ENCODE peak calls at places on chromosomes 5 and 9, in five cellular contexts. One of them, this sample, is unnamed.

GRCh38 chr5:57987552-57987951 is 472.3 kb downstream of the PLK2 start:
- DNase-seq in IMR-90: no peak
- DNase-seq in mucosa of descending colon: no peak
- DNase-seq in prostate gland: no peak
- DNase-seq in A549: no peak
- DNase-seq in this sample: no peak

GRCh38 chr9:111645806-111646205 is 14.7 kb downstream of the DNAJC25 start:
- DNase-seq in IMR-90: peak
- DNase-seq in mucosa of descending colon: no peak
- DNase-seq in prostate gland: no peak
- DNase-seq in A549: no peak
- DNase-seq in this sample: no peak

GRCh38 chr5:44372028-44372427 is 17.2 kb downstream of the FGF10 start:
- DNase-seq in IMR-90: no peak
- DNase-seq in mucosa of descending colon: no peak
- DNase-seq in prostate gland: no peak
- DNase-seq in A549: no peak
- DNase-seq in this sample: no peak

GRCh38 chr5:128644863-128645262 is 106.8 kb upstream of the FBN2 start:
- DNase-seq in IMR-90: peak
- DNase-seq in mucosa of descending colon: no peak
- DNase-seq in prostate gland: no peak
- DNase-seq in A549: no peak
- DNase-seq in this sample: peak

GRCh38 chr9:76703270-76703669 is 61.0 kb upstream of the PCA3 start:
- DNase-seq in IMR-90: no peak
- DNase-seq in mucosa of descending colon: no peak
- DNase-seq in prostate gland: no peak
- DNase-seq in A549: no peak
- DNase-seq in this sample: no peak

GRCh38 chr9:36855443-36856315 is 178.4 kb downstream of the PAX5 start:
- DNase-seq in IMR-90: no peak
- DNase-seq in mucosa of descending colon: no peak
- DNase-seq in prostate gland: no peak
- DNase-seq in A549: peak
- DNase-seq in this sample: no peak

GRCh38 chr5:130400091-130400490 is 495.8 kb downstream of the CHSY3 start:
- DNase-seq in IMR-90: no peak
- DNase-seq in mucosa of descending colon: no peak
- DNase-seq in prostate gland: no peak
- DNase-seq in A549: peak
- DNase-seq in this sample: no peak

GRCh38 chr5:142097681-142098080 is 10.9 kb upstream of the NDFIP1 start:
- DNase-seq in IMR-90: no peak
- DNase-seq in mucosa of descending colon: no peak
- DNase-seq in prostate gland: no peak
- DNase-seq in A549: no peak
- DNase-seq in this sample: peak

GRCh38 chr5:38384396-38384795 is 126.0 kb downstream of the EGFLAM start:
- DNase-seq in IMR-90: no peak
- DNase-seq in mucosa of descending colon: no peak
- DNase-seq in prostate gland: no peak
- DNase-seq in A549: no peak
- DNase-seq in this sample: no peak

GRCh38 chr9:5947912-5948311 is 57.2 kb downstream of the MLANA start:
- DNase-seq in IMR-90: no peak
- DNase-seq in mucosa of descending colon: no peak
- DNase-seq in prostate gland: no peak
- DNase-seq in A549: no peak
- DNase-seq in this sample: no peak

GRCh38 chr5:73319036-73319435 is 129.5 kb downstream of the FOXD1 start:
- DNase-seq in IMR-90: peak
- DNase-seq in mucosa of descending colon: no peak
- DNase-seq in prostate gland: no peak
- DNase-seq in A549: no peak
- DNase-seq in this sample: no peak
- TF ChIP-seq CTCF in IMR-90: no peak
- TF ChIP-seq CTCF in mucosa of descending colon: no peak
- TF ChIP-seq CTCF in prostate gland: no peak
- TF ChIP-seq CTCF in A549: no peak
- TF ChIP-seq CTCF in this sample: no peak

GRCh38 chr5:151110122-151110681 is 29.4 kb upstream of the TNIP1 start:
- DNase-seq in IMR-90: no peak
- DNase-seq in mucosa of descending colon: no peak
- DNase-seq in prostate gland: no peak
- DNase-seq in A549: no peak
- DNase-seq in this sample: no peak
- TF ChIP-seq CTCF in IMR-90: no peak
- TF ChIP-seq CTCF in mucosa of descending colon: no peak
- TF ChIP-seq CTCF in prostate gland: no peak
- TF ChIP-seq CTCF in A549: no peak
- TF ChIP-seq CTCF in this sample: no peak

GRCh38 chr5:18105449-18105848 is 471.2 kb downstream of the TAF11L14 start:
- DNase-seq in IMR-90: no peak
- DNase-seq in mucosa of descending colon: no peak
- DNase-seq in prostate gland: no peak
- DNase-seq in A549: no peak
- DNase-seq in this sample: no peak
- TF ChIP-seq CTCF in IMR-90: no peak
- TF ChIP-seq CTCF in mucosa of descending colon: no peak
- TF ChIP-seq CTCF in prostate gland: no peak
- TF ChIP-seq CTCF in A549: no peak
- TF ChIP-seq CTCF in this sample: no peak

DNA sequence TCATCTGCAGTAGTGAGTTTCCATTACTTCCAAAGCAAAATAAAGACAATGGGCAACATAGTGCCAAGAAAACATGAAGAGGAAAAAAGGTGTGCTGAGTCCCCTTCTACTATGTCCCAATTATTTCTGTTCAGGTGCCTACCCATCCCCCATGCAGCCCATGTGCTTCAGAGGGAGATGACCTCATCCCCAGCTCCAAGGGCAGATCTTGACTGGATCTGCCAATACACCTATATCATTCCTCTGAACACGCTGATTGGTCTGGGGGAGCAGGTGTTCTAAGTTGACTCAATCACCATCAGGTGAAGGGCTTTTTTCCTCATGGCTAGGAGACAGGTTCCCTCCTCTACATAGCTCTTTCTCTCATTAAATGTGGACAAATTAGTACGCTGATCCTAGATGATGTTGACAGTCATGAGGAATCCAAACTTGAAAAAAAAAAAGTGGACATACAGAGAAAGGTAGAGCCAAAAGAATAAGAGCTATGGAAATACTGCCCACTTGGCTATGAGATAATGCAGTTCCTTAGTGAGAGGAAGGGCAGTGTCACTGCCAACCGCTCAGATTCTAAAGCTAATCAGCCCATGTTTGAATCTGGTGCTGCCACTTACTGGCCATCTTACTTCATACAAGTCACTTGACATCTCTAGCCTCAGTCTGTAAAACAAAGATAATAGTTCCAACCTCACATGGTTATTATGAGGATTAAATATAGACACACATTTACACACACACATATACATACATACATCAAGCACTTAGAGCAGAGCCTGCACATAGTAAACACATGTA is 23.1 kb downstream of the PRELID2 start:
- DNase-seq in IMR-90: peak
- DNase-seq in mucosa of descending colon: no peak
- DNase-seq in prostate gland: no peak
- DNase-seq in A549: no peak
- DNase-seq in this sample: peak
- TF ChIP-seq CTCF in IMR-90: peak
- TF ChIP-seq CTCF in mucosa of descending colon: no peak
- TF ChIP-seq CTCF in prostate gland: no peak
- TF ChIP-seq CTCF in A549: peak
- TF ChIP-seq CTCF in this sample: peak

GRCh38 chr5:173641171-173641570 is 24.7 kb upstream of the BOD1 start:
- DNase-seq in IMR-90: no peak
- DNase-seq in mucosa of descending colon: no peak
- DNase-seq in prostate gland: no peak
- DNase-seq in A549: no peak
- DNase-seq in this sample: no peak

GRCh38 chr5:173640166-173640804 is 23.8 kb upstream of the BOD1 start:
- DNase-seq in IMR-90: no peak
- DNase-seq in mucosa of descending colon: no peak
- DNase-seq in prostate gland: no peak
- DNase-seq in A549: no peak
- DNase-seq in this sample: no peak

GRCh38 chr5:173642895-173643481 is 26.5 kb upstream of the BOD1 start:
- DNase-seq in IMR-90: no peak
- DNase-seq in mucosa of descending colon: no peak
- DNase-seq in prostate gland: no peak
- DNase-seq in A549: no peak
- DNase-seq in this sample: no peak

GRCh38 chr5:173643964-173644363 is 27.5 kb upstream of the BOD1 start:
- DNase-seq in IMR-90: peak
- DNase-seq in mucosa of descending colon: no peak
- DNase-seq in prostate gland: no peak
- DNase-seq in A549: no peak
- DNase-seq in this sample: no peak

GRCh38 chr5:173642191-173642816 is 25.9 kb upstream of the BOD1 start:
- DNase-seq in IMR-90: no peak
- DNase-seq in mucosa of descending colon: no peak
- DNase-seq in prostate gland: no peak
- DNase-seq in A549: no peak
- DNase-seq in this sample: no peak
- TF ChIP-seq CTCF in IMR-90: no peak
- TF ChIP-seq CTCF in mucosa of descending colon: no peak
- TF ChIP-seq CTCF in prostate gland: no peak
- TF ChIP-seq CTCF in A549: no peak
- TF ChIP-seq CTCF in this sample: no peak

GRCh38 chr5:157561105-157561504 is 14.5 kb downstream of the ADAM19 start:
- DNase-seq in IMR-90: no peak
- DNase-seq in mucosa of descending colon: no peak
- DNase-seq in prostate gland: no peak
- DNase-seq in A549: no peak
- DNase-seq in this sample: no peak

GRCh38 chr5:157566902-157567489 is 8.6 kb downstream of the ADAM19 start:
- DNase-seq in IMR-90: no peak
- DNase-seq in mucosa of descending colon: no peak
- DNase-seq in prostate gland: no peak
- DNase-seq in A549: no peak
- DNase-seq in this sample: no peak

GRCh38 chr5:157562111-157562581 is 13.4 kb downstream of the ADAM19 start:
- DNase-seq in IMR-90: peak
- DNase-seq in mucosa of descending colon: no peak
- DNase-seq in prostate gland: no peak
- DNase-seq in A549: no peak
- DNase-seq in this sample: no peak

GRCh38 chr5:157563373-157564148 is 12.0 kb downstream of the ADAM19 start:
- DNase-seq in IMR-90: peak
- DNase-seq in mucosa of descending colon: no peak
- DNase-seq in prostate gland: no peak
- DNase-seq in A549: no peak
- DNase-seq in this sample: peak

DNA sequence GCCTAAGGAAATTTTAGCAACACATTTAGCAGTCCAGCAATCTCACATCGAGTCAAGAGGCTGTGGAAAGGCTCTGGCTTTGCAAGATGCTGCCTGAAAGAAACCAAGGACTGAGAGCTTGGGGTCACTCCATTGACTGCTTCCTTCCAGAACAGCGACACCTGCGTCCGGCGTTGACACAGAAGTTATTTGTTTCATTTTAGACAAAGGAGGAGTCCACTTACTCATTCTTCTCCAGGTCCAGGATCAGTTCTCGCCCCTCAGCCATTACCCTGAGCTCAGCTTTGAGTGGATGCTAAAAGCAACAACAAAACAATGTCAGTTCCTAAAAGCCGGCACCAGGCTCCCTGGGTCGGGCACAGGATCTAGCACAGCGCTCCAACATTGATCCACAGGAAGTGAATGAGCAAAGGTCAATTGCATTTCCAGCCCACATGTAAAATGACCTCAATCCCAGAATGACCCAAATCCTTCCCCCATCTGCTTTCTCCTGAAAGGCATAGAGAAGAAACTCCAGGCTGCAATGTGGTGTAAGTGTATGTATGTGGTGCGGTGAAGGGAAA is 11.3 kb downstream of the ADAM19 start:
- DNase-seq in IMR-90: no peak
- DNase-seq in mucosa of descending colon: no peak
- DNase-seq in prostate gland: no peak
- DNase-seq in A549: no peak
- DNase-seq in this sample: no peak
- TF ChIP-seq CTCF in IMR-90: no peak
- TF ChIP-seq CTCF in mucosa of descending colon: no peak
- TF ChIP-seq CTCF in prostate gland: no peak
- TF ChIP-seq CTCF in A549: no peak
- TF ChIP-seq CTCF in this sample: no peak